ENCODE peak calls at places on chromosomes 6 and 20, in nine cellular contexts. One of them, this sample, is unnamed. For H3K27me3, the result is how much of the 10 kb centered on the place peaks cover.

GRCh38 chr6:158009935-158010585 is 28.4 kb downstream of the SYNJ2 start:
- DNase-seq in psoas muscle: no peak
- DNase-seq in neuronal stem cell: no peak
- DNase-seq in H7: no peak
- DNase-seq in uterus: no peak
- DNase-seq in pancreas: no peak
- DNase-seq in brain microvascular endothelial cell: no peak
- DNase-seq in PC-3: no peak
- DNase-seq in ovary: no peak
- DNase-seq in this sample: no peak

GRCh38 chr6:5712349-5713215 is 294.1 kb downstream of the NRN1 start:
- DNase-seq in psoas muscle: no peak
- DNase-seq in uterus: no peak
- DNase-seq in pancreas: no peak
- DNase-seq in neuronal stem cell: no peak
- DNase-seq in PC-3: no peak
- DNase-seq in ovary: no peak
- DNase-seq in H7: no peak
- DNase-seq in brain microvascular endothelial cell: no peak
- DNase-seq in this sample: no peak

GRCh38 chr6:89817481-89817880 is 2.1 kb downstream of the MDN1 start:
- DNase-seq in psoas muscle: no peak
- DNase-seq in uterus: no peak
- DNase-seq in H7: peak
- DNase-seq in neuronal stem cell: no peak
- DNase-seq in PC-3: no peak
- DNase-seq in brain microvascular endothelial cell: no peak
- DNase-seq in pancreas: no peak
- DNase-seq in ovary: no peak
- DNase-seq in this sample: no peak

GRCh38 chr6:36627801-36628246 is 33.7 kb downstream of the SRSF3 start:
- DNase-seq in uterus: peak
- DNase-seq in pancreas: peak
- DNase-seq in PC-3: no peak
- DNase-seq in ovary: peak
- DNase-seq in neuronal stem cell: no peak
- DNase-seq in brain microvascular endothelial cell: no peak
- DNase-seq in H7: no peak
- DNase-seq in psoas muscle: no peak
- DNase-seq in this sample: no peak

GRCh38 chr6:33430991-33431879 is 11.4 kb downstream of the SYNGAP1 start:
- DNase-seq in neuronal stem cell: peak
- DNase-seq in pancreas: no peak
- DNase-seq in psoas muscle: peak
- DNase-seq in ovary: peak
- DNase-seq in brain microvascular endothelial cell: peak
- DNase-seq in H7: peak
- DNase-seq in uterus: peak
- DNase-seq in PC-3: no peak
- DNase-seq in this sample: peak

GRCh38 chr6:44186691-44187025 is 28.0 kb downstream of the CAPN11 start:
- DNase-seq in neuronal stem cell: no peak
- DNase-seq in PC-3: no peak
- DNase-seq in psoas muscle: no peak
- DNase-seq in uterus: no peak
- DNase-seq in pancreas: no peak
- DNase-seq in brain microvascular endothelial cell: no peak
- DNase-seq in ovary: no peak
- DNase-seq in H7: no peak
- DNase-seq in this sample: no peak

GRCh38 chr6:36947570-36948351 is 6.8 kb upstream of the PI16 start:
- DNase-seq in neuronal stem cell: no peak
- DNase-seq in psoas muscle: no peak
- DNase-seq in brain microvascular endothelial cell: no peak
- DNase-seq in ovary: peak
- DNase-seq in PC-3: no peak
- DNase-seq in uterus: no peak
- DNase-seq in H7: no peak
- DNase-seq in pancreas: no peak
- DNase-seq in this sample: no peak

GRCh38 chr20:30485331-30486102 is 771.9 kb upstream of the DEFB115 start:
- DNase-seq in H7: peak
- DNase-seq in uterus: no peak
- DNase-seq in brain microvascular endothelial cell: no peak
- DNase-seq in ovary: no peak
- DNase-seq in neuronal stem cell: no peak
- DNase-seq in pancreas: no peak
- DNase-seq in PC-3: no peak
- DNase-seq in psoas muscle: no peak
- DNase-seq in this sample: no peak

GRCh38 chr6:34514593-34515472 is 41.3 kb downstream of the SPDEF start:
- DNase-seq in PC-3: no peak
- DNase-seq in pancreas: no peak
- DNase-seq in psoas muscle: no peak
- DNase-seq in neuronal stem cell: peak
- DNase-seq in brain microvascular endothelial cell: peak
- DNase-seq in ovary: peak
- DNase-seq in uterus: no peak
- DNase-seq in H7: peak
- DNase-seq in this sample: no peak

GRCh38 chr6:28356666-28357020 is 6.9 kb downstream of the ZKSCAN3 start:
- DNase-seq in uterus: no peak
- DNase-seq in H7: no peak
- DNase-seq in neuronal stem cell: no peak
- DNase-seq in ovary: no peak
- DNase-seq in psoas muscle: no peak
- DNase-seq in pancreas: no peak
- DNase-seq in brain microvascular endothelial cell: no peak
- DNase-seq in PC-3: no peak
- DNase-seq in this sample: no peak

GRCh38 chr20:62603907-62604785 is 38.2 kb upstream of the SLCO4A1 start:
- DNase-seq in ovary: no peak
- DNase-seq in brain microvascular endothelial cell: no peak
- DNase-seq in PC-3: no peak
- DNase-seq in H7: no peak
- DNase-seq in pancreas: no peak
- DNase-seq in neuronal stem cell: no peak
- DNase-seq in psoas muscle: peak
- DNase-seq in uterus: no peak
- DNase-seq in this sample: no peak

GRCh38 chr20:62605996-62606395 is 36.3 kb upstream of the SLCO4A1 start:
- DNase-seq in uterus: no peak
- DNase-seq in ovary: no peak
- DNase-seq in H7: no peak
- DNase-seq in pancreas: no peak
- DNase-seq in PC-3: no peak
- DNase-seq in neuronal stem cell: no peak
- DNase-seq in psoas muscle: no peak
- DNase-seq in brain microvascular endothelial cell: no peak
- DNase-seq in this sample: no peak

GRCh38 chr20:62606551-62607201 is 35.6 kb upstream of the SLCO4A1 start:
- DNase-seq in pancreas: peak
- DNase-seq in uterus: peak
- DNase-seq in brain microvascular endothelial cell: no peak
- DNase-seq in H7: no peak
- DNase-seq in neuronal stem cell: no peak
- DNase-seq in PC-3: no peak
- DNase-seq in ovary: peak
- DNase-seq in psoas muscle: peak
- DNase-seq in this sample: no peak

GRCh38 chr20:62604796-62605195 is 37.5 kb upstream of the SLCO4A1 start:
- DNase-seq in psoas muscle: peak
- DNase-seq in pancreas: peak
- DNase-seq in PC-3: no peak
- DNase-seq in neuronal stem cell: no peak
- DNase-seq in uterus: no peak
- DNase-seq in ovary: no peak
- DNase-seq in brain microvascular endothelial cell: no peak
- DNase-seq in H7: no peak
- DNase-seq in this sample: no peak

GRCh38 chr20:62605236-62605948 is 36.9 kb upstream of the SLCO4A1 start:
- DNase-seq in ovary: no peak
- DNase-seq in pancreas: peak
- DNase-seq in neuronal stem cell: no peak
- DNase-seq in psoas muscle: peak
- DNase-seq in uterus: no peak
- DNase-seq in PC-3: no peak
- DNase-seq in H7: no peak
- DNase-seq in brain microvascular endothelial cell: no peak
- DNase-seq in this sample: no peak
- H3K27me3 ChIP-seq in ovary: under half
- H3K27me3 ChIP-seq in pancreas: under half
- H3K27me3 ChIP-seq in neuronal stem cell: under half
- H3K27me3 ChIP-seq in psoas muscle: under half
- H3K27me3 ChIP-seq in uterus: under half
- H3K27me3 ChIP-seq in PC-3: under half
- H3K27me3 ChIP-seq in H7: under half
- H3K27me3 ChIP-seq in brain microvascular endothelial cell: under half
- H3K27me3 ChIP-seq in this sample: under half

GRCh38 chr6:132548746-132549463 is 3.6 kb upstream of the TAAR8 start:
- DNase-seq in neuronal stem cell: no peak
- DNase-seq in psoas muscle: no peak
- DNase-seq in brain microvascular endothelial cell: no peak
- DNase-seq in pancreas: no peak
- DNase-seq in ovary: no peak
- DNase-seq in PC-3: no peak
- DNase-seq in H7: no peak
- DNase-seq in uterus: no peak
- DNase-seq in this sample: no peak
- H3K27me3 ChIP-seq in neuronal stem cell: under half
- H3K27me3 ChIP-seq in psoas muscle: under half
- H3K27me3 ChIP-seq in brain microvascular endothelial cell: under half
- H3K27me3 ChIP-seq in pancreas: under half
- H3K27me3 ChIP-seq in ovary: under half
- H3K27me3 ChIP-seq in PC-3: under half
- H3K27me3 ChIP-seq in H7: under half
- H3K27me3 ChIP-seq in uterus: under half
- H3K27me3 ChIP-seq in this sample: under half

GRCh38 chr6:146347690-146348089 is 195.9 kb upstream of the RAB32 start:
- DNase-seq in H7: no peak
- DNase-seq in brain microvascular endothelial cell: no peak
- DNase-seq in uterus: no peak
- DNase-seq in PC-3: no peak
- DNase-seq in neuronal stem cell: no peak
- DNase-seq in ovary: no peak
- DNase-seq in psoas muscle: no peak
- DNase-seq in pancreas: no peak
- DNase-seq in this sample: no peak

GRCh38 chr6:146347090-146347489 is 196.5 kb upstream of the RAB32 start:
- DNase-seq in PC-3: no peak
- DNase-seq in pancreas: no peak
- DNase-seq in psoas muscle: no peak
- DNase-seq in ovary: no peak
- DNase-seq in uterus: no peak
- DNase-seq in brain microvascular endothelial cell: no peak
- DNase-seq in neuronal stem cell: no peak
- DNase-seq in H7: no peak
- DNase-seq in this sample: no peak

GRCh38 chr6:146354451-146354850 is 189.2 kb upstream of the RAB32 start:
- DNase-seq in uterus: no peak
- DNase-seq in PC-3: no peak
- DNase-seq in pancreas: no peak
- DNase-seq in brain microvascular endothelial cell: no peak
- DNase-seq in ovary: no peak
- DNase-seq in H7: no peak
- DNase-seq in psoas muscle: no peak
- DNase-seq in neuronal stem cell: no peak
- DNase-seq in this sample: no peak

GRCh38 chr6:146352163-146352562 is 191.5 kb upstream of the RAB32 start:
- DNase-seq in brain microvascular endothelial cell: no peak
- DNase-seq in H7: no peak
- DNase-seq in psoas muscle: no peak
- DNase-seq in uterus: no peak
- DNase-seq in pancreas: no peak
- DNase-seq in neuronal stem cell: no peak
- DNase-seq in PC-3: no peak
- DNase-seq in ovary: no peak
- DNase-seq in this sample: no peak

DNA sequence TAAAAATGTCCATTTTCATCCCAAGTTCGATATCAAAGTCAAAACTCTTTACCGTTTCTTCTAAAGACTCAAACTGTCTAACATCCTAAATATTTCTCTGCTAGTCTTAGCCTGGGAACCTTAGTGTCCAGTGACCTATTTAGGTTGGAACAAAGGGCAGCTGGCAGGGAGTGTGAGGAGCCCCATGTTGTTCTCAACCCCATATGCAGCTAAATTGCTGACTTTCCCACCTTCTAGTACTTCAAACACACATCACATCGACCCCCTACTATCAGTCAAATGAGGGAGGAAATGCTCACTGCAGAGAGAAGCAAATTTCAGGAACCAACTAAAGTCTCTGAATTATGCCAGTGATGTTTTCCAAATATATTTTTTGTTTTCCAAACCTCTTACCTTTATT is 192.6 kb upstream of the RAB32 start:
- DNase-seq in PC-3: no peak
- DNase-seq in psoas muscle: no peak
- DNase-seq in brain microvascular endothelial cell: no peak
- DNase-seq in neuronal stem cell: no peak
- DNase-seq in uterus: no peak
- DNase-seq in H7: no peak
- DNase-seq in ovary: no peak
- DNase-seq in pancreas: no peak
- DNase-seq in this sample: no peak
- H3K27me3 ChIP-seq in PC-3: under half
- H3K27me3 ChIP-seq in psoas muscle: under half
- H3K27me3 ChIP-seq in brain microvascular endothelial cell: under half
- H3K27me3 ChIP-seq in neuronal stem cell: under half
- H3K27me3 ChIP-seq in uterus: under half
- H3K27me3 ChIP-seq in H7: under half
- H3K27me3 ChIP-seq in ovary: under half
- H3K27me3 ChIP-seq in pancreas: under half
- H3K27me3 ChIP-seq in this sample: under half

GRCh38 chr20:20803011-20803410 is 90.6 kb upstream of the RALGAPA2 start:
- DNase-seq in uterus: no peak
- DNase-seq in H7: no peak
- DNase-seq in ovary: no peak
- DNase-seq in PC-3: no peak
- DNase-seq in pancreas: no peak
- DNase-seq in brain microvascular endothelial cell: no peak
- DNase-seq in psoas muscle: no peak
- DNase-seq in neuronal stem cell: no peak
- DNase-seq in this sample: no peak

GRCh38 chr20:20806121-20806820 is 93.8 kb upstream of the RALGAPA2 start:
- DNase-seq in neuronal stem cell: no peak
- DNase-seq in psoas muscle: no peak
- DNase-seq in uterus: no peak
- DNase-seq in H7: no peak
- DNase-seq in pancreas: no peak
- DNase-seq in PC-3: no peak
- DNase-seq in ovary: no peak
- DNase-seq in brain microvascular endothelial cell: no peak
- DNase-seq in this sample: no peak

GRCh38 chr20:20799913-20800312 is 87.5 kb upstream of the RALGAPA2 start:
- DNase-seq in pancreas: no peak
- DNase-seq in H7: no peak
- DNase-seq in neuronal stem cell: no peak
- DNase-seq in uterus: no peak
- DNase-seq in ovary: no peak
- DNase-seq in brain microvascular endothelial cell: no peak
- DNase-seq in PC-3: no peak
- DNase-seq in psoas muscle: no peak
- DNase-seq in this sample: no peak

GRCh38 chr20:20797521-20798310 is 85.3 kb upstream of the RALGAPA2 start:
- DNase-seq in psoas muscle: no peak
- DNase-seq in PC-3: no peak
- DNase-seq in ovary: no peak
- DNase-seq in brain microvascular endothelial cell: no peak
- DNase-seq in uterus: no peak
- DNase-seq in pancreas: no peak
- DNase-seq in neuronal stem cell: no peak
- DNase-seq in H7: no peak
- DNase-seq in this sample: no peak

GRCh38 chr20:20802328-20802727 is 89.9 kb upstream of the RALGAPA2 start:
- DNase-seq in brain microvascular endothelial cell: no peak
- DNase-seq in psoas muscle: no peak
- DNase-seq in uterus: no peak
- DNase-seq in H7: no peak
- DNase-seq in pancreas: no peak
- DNase-seq in neuronal stem cell: no peak
- DNase-seq in ovary: no peak
- DNase-seq in PC-3: no peak
- DNase-seq in this sample: no peak
- H3K27me3 ChIP-seq in brain microvascular endothelial cell: under half
- H3K27me3 ChIP-seq in psoas muscle: under half
- H3K27me3 ChIP-seq in uterus: under half
- H3K27me3 ChIP-seq in H7: under half
- H3K27me3 ChIP-seq in pancreas: under half
- H3K27me3 ChIP-seq in neuronal stem cell: under half
- H3K27me3 ChIP-seq in ovary: under half
- H3K27me3 ChIP-seq in PC-3: half or more
- H3K27me3 ChIP-seq in this sample: under half

This sample was measured in CD4-positive, CD25-positive, alpha-beta regulatory T cell.